ENCODE peak calls at places on chromosomes 1 and 21, in seven cellular contexts. J, V, E, D, K, I and A are unnamed samples.

GRCh38 chr1:1921459-1921862 is 2.4 kb upstream of the TMEM52 start:
- DNase-seq in J (no peak), V (no peak), E (no peak), D (no peak), K (peak), I (peak), A (peak)

GRCh38 chr1:218878369-218878768 is 295.3 kb upstream of the LYPLAL1 start:
- DNase-seq in J (no peak), V (no peak), E (no peak), D (no peak), K (no peak), I (no peak), A (no peak)

GRCh38 chr1:17768651-17769241 is 13.6 kb downstream of the ACTL8 start:
- DNase-seq in J (no peak), V (no peak), E (no peak), D (no peak), K (no peak), I (no peak), A (peak)

GRCh38 chr1:175904808-175905207 is 161.4 kb upstream of the TNR start:
- DNase-seq in J (no peak), V (no peak), E (no peak), D (no peak), K (no peak), I (no peak), A (no peak)

GRCh38 chr1:35795295-35795694 is 12.5 kb upstream of the AGO4 start:
- DNase-seq in J (no peak), V (no peak), E (no peak), D (no peak), K (no peak), I (no peak), A (no peak)

GRCh38 chr1:208601569-208601968 is 357.4 kb upstream of the PLXNA2 start:
- DNase-seq in J (no peak), V (no peak), E (no peak), D (no peak), K (no peak), I (no peak), A (no peak)

GRCh38 chr1:28437924-28438699 is 67.7 kb upstream of the RCC1 start:
- DNase-seq in J (peak), V (peak), E (peak), D (no peak), K (peak), I (peak), A (peak)

GRCh38 chr1:214379254-214379970 is 98.5 kb downstream of the SMYD2 start:
- DNase-seq in J (no peak), V (no peak), E (no peak), D (no peak), K (no peak), I (no peak), A (no peak)

GRCh38 chr1:31739281-31739853 is 24.8 kb downstream of the ADGRB2 start:
- DNase-seq in J (no peak), V (no peak), E (no peak), D (peak), K (no peak), I (no peak), A (no peak)

GRCh38 chr1:178634445-178634844 is 90.6 kb upstream of the RALGPS2 start:
- DNase-seq in J (no peak), V (no peak), E (no peak), D (no peak), K (no peak), I (no peak), A (no peak)

GRCh38 chr1:21496886-21497285 is 12.3 kb upstream of the ALPL start:
- DNase-seq in J (no peak), V (no peak), E (no peak), D (no peak), K (no peak), I (no peak), A (no peak)

GRCh38 chr1:205661429-205662134 is 18.7 kb downstream of the SLC45A3 start:
- DNase-seq in J (no peak), V (no peak), E (no peak), D (no peak), K (no peak), I (no peak), A (no peak)

GRCh38 chr1:3915551-3916121 is 15.6 kb upstream of the C1orf174 start:
- DNase-seq in J (no peak), V (no peak), E (no peak), D (no peak), K (no peak), I (no peak), A (no peak)

GRCh38 chr1:194755241-194755953 is 1569.0 kb upstream of the B3GALT2 start:
- DNase-seq in J (no peak), V (no peak), E (no peak), D (no peak), K (no peak), I (no peak), A (no peak)

GRCh38 chr1:230067441-230067870 is 418 bp downstream of the GALNT2 start:
- DNase-seq in J (no peak), V (no peak), E (peak), D (peak), K (peak), I (no peak), A (no peak)

GRCh38 chr1:84300991-84301758 is at the start of gene SAMD13:
- DNase-seq in J (no peak), V (peak), E (no peak), D (peak), K (peak), I (no peak), A (peak)

GRCh38 chr21:43664358-43664757 is 5.0 kb downstream of the RRP1B start:
- DNase-seq in J (no peak), V (no peak), E (no peak), D (no peak), K (no peak), I (no peak), A (no peak)

GRCh38 chr1:228315484-228315944 is 91.1 kb downstream of the TRIM11 start:
- DNase-seq in J (no peak), V (no peak), E (no peak), D (no peak), K (peak), I (no peak), A (peak)

GRCh38 chr1:87556326-87556725 is 227.6 kb downstream of the LMO4 start:
- DNase-seq in J (no peak), V (no peak), E (no peak), D (no peak), K (no peak), I (no peak), A (no peak)

GRCh38 chr1:43019226-43019625 is 60.6 kb upstream of the SLC2A1 start:
- DNase-seq in J (no peak), V (no peak), E (no peak), D (no peak), K (no peak), I (no peak), A (no peak)

GRCh38 chr1:19645544-19646252 is 1.6 kb downstream of the NBL1 start:
- DNase-seq in J (no peak), V (no peak), E (no peak), D (no peak), K (no peak), I (no peak), A (no peak)

GRCh38 chr1:206050655-206051235 is 2.2 kb upstream of the RHEX start:
- DNase-seq in J (peak), V (no peak), E (no peak), D (peak), K (no peak), I (no peak), A (no peak)

GRCh38 chr1:32962248-32962896 is 2.2 kb downstream of the RNF19B start:
- DNase-seq in J (no peak), V (no peak), E (no peak), D (no peak), K (no peak), I (no peak), A (no peak)

GRCh38 chr1:197868751-197869501 is 33.5 kb upstream of the C1orf53 start:
- DNase-seq in J (no peak), V (no peak), E (no peak), D (peak), K (no peak), I (no peak), A (no peak)

GRCh38 chr1:243505986-243506689 is 250.3 kb downstream of the SDCCAG8 start:
- DNase-seq in J (no peak), V (peak), E (no peak), D (no peak), K (no peak), I (peak), A (peak)

GRCh38 chr1:37726191-37726590 is 33.9 kb downstream of the CDCA8 start:
- DNase-seq in J (no peak), V (peak), E (no peak), D (no peak), K (no peak), I (no peak), A (no peak)

GRCh38 chr1:187725216-187725615 is 896.5 kb downstream of the PLA2G4A start:
- DNase-seq in J (no peak), V (no peak), E (no peak), D (no peak), K (no peak), I (no peak), A (no peak)

GRCh38 chr1:45804671-45804973 is 1.2 kb downstream of the MAST2 start:
- DNase-seq in J (no peak), V (no peak), E (no peak), D (no peak), K (no peak), I (no peak), A (no peak)
- TF ChIP-seq CTCF in J (no peak), V (no peak), E (no peak), D (no peak), K (no peak), I (no peak), A (no peak)

GRCh38 chr1:64654519-64655341 is 90.1 kb upstream of the RAVER2 start:
- DNase-seq in J (no peak), V (no peak), E (no peak), D (no peak), K (no peak), I (no peak), A (no peak)
- TF ChIP-seq CTCF in J (peak), V (no peak), E (no peak), D (no peak), K (no peak), I (no peak), A (peak)

GRCh38 chr1:201025571-201026002 is 2.1 kb upstream of the KIF21B start:
- DNase-seq in J (no peak), V (no peak), E (no peak), D (no peak), K (no peak), I (no peak), A (no peak)
- TF ChIP-seq CTCF in J (no peak), V (no peak), E (peak), D (no peak), K (no peak), I (peak), A (no peak)

GRCh38 chr1:170670751-170671628 is 7.1 kb downstream of the PRRX1 start:
- DNase-seq in J (no peak), V (no peak), E (peak), D (no peak), K (peak), I (no peak), A (peak)
- TF ChIP-seq CTCF in J (peak), V (peak), E (peak), D (no peak), K (peak), I (peak), A (peak)

DNA sequence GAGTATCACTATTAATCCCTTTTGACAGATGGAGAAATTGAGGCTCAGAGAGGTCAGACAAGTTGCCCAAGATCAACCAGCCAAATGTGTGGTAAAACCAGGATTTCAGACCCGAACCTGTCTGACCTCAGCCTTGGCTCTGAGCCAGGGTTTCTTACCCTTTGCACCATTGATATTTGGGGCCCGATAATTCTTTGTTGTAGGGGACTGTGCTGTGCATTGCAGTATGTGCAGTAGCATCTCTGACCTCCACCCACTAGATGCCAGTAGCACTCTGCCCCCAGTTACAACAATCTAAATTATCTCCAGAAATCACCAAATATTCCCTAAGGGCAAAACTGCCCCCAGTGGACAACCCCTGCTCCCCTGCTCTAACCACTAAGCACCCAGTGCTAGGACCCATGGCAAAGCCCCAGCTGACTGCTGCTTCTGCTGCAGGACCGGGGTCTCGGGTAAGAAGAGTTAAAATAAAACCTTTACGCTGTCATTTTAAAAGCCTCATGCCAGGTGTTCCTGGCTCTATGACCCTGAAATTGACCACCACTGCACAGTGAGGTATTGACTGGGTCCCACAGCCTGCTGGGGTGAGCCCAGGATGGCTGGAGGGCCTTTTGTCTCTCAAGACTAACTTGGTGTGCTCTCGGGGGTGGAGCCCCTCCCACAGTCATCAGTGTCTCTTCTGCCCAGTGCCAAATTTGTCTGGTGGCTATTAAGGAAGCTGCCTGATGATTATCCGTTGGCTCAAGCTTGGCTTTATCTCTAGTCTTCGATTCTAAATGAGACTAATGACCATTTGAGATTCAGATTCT is 5.6 kb upstream of the MAN1C1 start:
- DNase-seq in J (no peak), V (no peak), E (no peak), D (no peak), K (no peak), I (no peak), A (no peak)
- TF ChIP-seq CTCF in J (peak), V (no peak), E (no peak), D (peak), K (no peak), I (peak), A (no peak)